ENCODE peak calls at places on chromosomes 4 and X, in six cellular contexts. L is fibroblast of the aortic adventitia, P is NB4, F is B cell, X is lower lobe of right lung, O is AG10803. Y is an unnamed sample.

GRCh38 chr4:37662861-37663390 is 23.2 kb downstream of the RELL1 start:
- DNase-seq in L (peak; percentile 26), P (no peak), F (no peak), X (no peak), O (no peak), Y (no peak)

GRCh38 chrX:24391362-24391761 is 30.9 kb downstream of the SUPT20HL1 start:
- DNase-seq in L (no peak), P (no peak), F (no peak), X (no peak), O (no peak), Y (no peak)

GRCh38 chr4:56086073-56086521 is 137.4 kb downstream of the CEP135 start:
- DNase-seq in L (no peak), P (peak; percentile 69), F (no peak), X (no peak), O (no peak), Y (no peak)

GRCh38 chrX:81202413-81202794 is 502 bp downstream of the SH3BGRL start:
- DNase-seq in L (peak; percentile 27), P (peak; percentile 53), F (no peak), X (no peak), O (no peak), Y (no peak)

GRCh38 chr4:168636506-168637176 is 139.8 kb downstream of the PALLD start:
- DNase-seq in L (peak; percentile 93), P (no peak), F (no peak), X (no peak), O (peak; percentile 84), Y (no peak)

GRCh38 chr4:58139269-58139668 is 1029.1 kb upstream of the IGFBP7 start:
- DNase-seq in L (no peak), P (no peak), F (no peak), X (no peak), O (no peak), Y (no peak)

GRCh38 chrX:49184294-49185061 is 1.7 kb downstream of the PRICKLE3 start:
- DNase-seq in L (peak; percentile 88), P (peak; percentile 86), F (peak; percentile 56), X (peak; percentile 92), O (peak; percentile 81), Y (peak; percentile 56)

GRCh38 chrX:135931644-135932487 is 38.4 kb downstream of the SAGE1 start:
- DNase-seq in L (peak; percentile 39), P (peak; percentile 45), F (peak; percentile 8), X (peak; percentile 44), O (peak; percentile 27), Y (peak; percentile 23)

GRCh38 chrX:31440546-31440945 is 368.7 kb upstream of the FTHL17 start:
- DNase-seq in L (no peak), P (no peak), F (no peak), X (no peak), O (peak; percentile 8), Y (no peak)

GRCh38 chrX:143998261-143998660 is 114.4 kb downstream of the UBE2NL start:
- DNase-seq in L (no peak), P (no peak), F (no peak), X (no peak), O (no peak), Y (no peak)

GRCh38 chrX:15653961-15654360 is 10.6 kb downstream of the CLTRN start:
- DNase-seq in L (no peak), P (no peak), F (no peak), X (no peak), O (no peak), Y (no peak)

GRCh38 chr4:105496899-105497298 is 23.0 kb upstream of the PPA2 start:
- DNase-seq in L (no peak), P (no peak), F (no peak), X (no peak), O (no peak), Y (no peak)

GRCh38 chr4:139887962-139888735 is 222.5 kb downstream of the MGST2 start:
- DNase-seq in L (no peak), P (no peak), F (no peak), X (peak; percentile 56), O (no peak), Y (no peak)

GRCh38 chr4:7195546-7196282 is 3.4 kb downstream of the SORCS2 start:
- DNase-seq in L (peak; percentile 79), P (no peak), F (no peak), X (no peak), O (peak; percentile 53), Y (no peak)

GRCh38 chr4:40211224-40212185 is 14.7 kb downstream of the RHOH start:
- DNase-seq in L (no peak), P (no peak), F (no peak), X (no peak), O (no peak), Y (no peak)

GRCh38 chr4:2258091-2259035 is 3.5 kb downstream of the MXD4 start:
- DNase-seq in L (no peak), P (no peak), F (peak; percentile 9), X (peak; percentile 43), O (no peak), Y (no peak)

GRCh38 chrX:14964500-14964899 is 91.3 kb downstream of the MOSPD2 start:
- DNase-seq in L (peak; percentile 23), P (no peak), F (no peak), X (no peak), O (peak; percentile 67), Y (no peak)

GRCh38 chrX:47936224-47936939 is 67.4 kb downstream of the ZNF182 start:
- DNase-seq in L (no peak), P (no peak), F (peak; percentile 13), X (no peak), O (no peak), Y (no peak)

GRCh38 chr4:186144180-186144579 is 39.7 kb downstream of the FAM149A start:
- DNase-seq in L (peak; percentile 48), P (no peak), F (no peak), X (no peak), O (peak; percentile 25), Y (no peak)

GRCh38 chrX:41734530-41734929 is 10.5 kb downstream of the GPR82 start:
- DNase-seq in L (peak; percentile 27), P (peak; percentile 59), F (peak; percentile 7), X (no peak), O (peak; percentile 8), Y (no peak)

GRCh38 chr4:61406677-61407076 is 206.6 kb downstream of the ADGRL3 start:
- DNase-seq in L (no peak), P (no peak), F (no peak), X (no peak), O (no peak), Y (no peak)

GRCh38 chr4:151931563-151931962 is 170.8 kb upstream of the GATB start:
- DNase-seq in L (no peak), P (no peak), F (no peak), X (no peak), O (no peak), Y (no peak)

GRCh38 chr4:145473203-145473602 is 8.4 kb upstream of the SMAD1 start:
- DNase-seq in L (no peak), P (no peak), F (no peak), X (no peak), O (no peak), Y (no peak)

GRCh38 chr4:8461616-8462015 is 21.0 kb downstream of the TRMT44 start:
- DNase-seq in L (no peak), P (no peak), F (no peak), X (no peak), O (no peak), Y (no peak)

GRCh38 chr4:181728567-181728966 is 514.6 kb upstream of the TENM3 start:
- DNase-seq in L (no peak), P (no peak), F (no peak), X (no peak), O (no peak), Y (no peak)

GRCh38 chr4:8846046-8846720 is 25.5 kb downstream of the HMX1 start:
- DNase-seq in L (no peak), P (no peak), F (peak; percentile 5), X (peak; percentile 31), O (no peak), Y (no peak)

GRCh38 chr4:119489305-119489704 is 139.3 kb downstream of the PDE5A start:
- DNase-seq in L (no peak), P (no peak), F (no peak), X (no peak), O (no peak), Y (no peak)

GRCh38 chr4:119498520-119498919 is 130.1 kb downstream of the PDE5A start:
- DNase-seq in L (peak; percentile 46), P (peak; percentile 13), F (no peak), X (no peak), O (no peak), Y (no peak)

GRCh38 chr4:119490335-119490734 is 138.3 kb downstream of the PDE5A start:
- DNase-seq in L (peak; percentile 35), P (peak; percentile 16), F (no peak), X (no peak), O (peak; percentile 11), Y (no peak)

GRCh38 chr4:119493419-119493818 is 135.2 kb downstream of the PDE5A start:
- DNase-seq in L (peak; percentile 36), P (peak; percentile 14), F (no peak), X (no peak), O (peak; percentile 27), Y (no peak)
- TF ChIP-seq CTCF in L (peak; percentile 7), P (no peak), F (no peak), X (no peak), O (peak; percentile 31), Y (no peak)

GRCh38 chrX:53294024-53294648 is 12.8 kb upstream of the IQSEC2 start:
- DNase-seq in L (peak; percentile 11), P (peak; percentile 40), F (no peak), X (no peak), O (no peak), Y (no peak)
- TF ChIP-seq CTCF in L (peak; percentile 29), P (peak; percentile 22), F (no peak), X (no peak), O (peak; percentile 22), Y (peak; percentile 13)

DNA sequence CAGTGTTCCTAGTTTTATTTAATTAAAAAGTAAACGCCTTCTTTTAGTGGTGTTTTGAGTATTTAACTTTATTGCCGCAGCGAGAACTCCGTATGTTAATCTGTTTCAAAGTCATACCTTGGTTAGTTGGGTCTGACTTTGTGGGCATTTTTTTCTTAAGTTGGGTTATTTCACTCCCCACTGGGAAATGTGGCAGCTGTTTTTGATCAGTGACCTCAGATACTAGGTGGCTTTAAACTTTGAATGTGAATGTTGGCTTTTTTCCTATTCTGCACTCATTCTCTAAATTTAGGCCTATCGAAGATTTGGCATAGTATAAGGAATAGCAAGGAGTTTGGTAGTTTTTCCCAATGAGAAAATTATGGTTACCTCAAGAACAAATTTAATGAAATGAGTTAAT is 85.9 kb downstream of the FIP1L1 start:
- DNase-seq in L (peak; percentile 65), P (no peak), F (no peak), X (no peak), O (peak; percentile 63), Y (no peak)
- TF ChIP-seq CTCF in L (no peak), P (no peak), F (no peak), X (no peak), O (no peak), Y (no peak)

GRCh38 chrX:105706041-105706440 is 116.3 kb upstream of the NRK start:
- DNase-seq in L (peak; percentile 3), P (no peak), F (no peak), X (no peak), O (peak; percentile 0), Y (no peak)

GRCh38 chrX:105700316-105700715 is 122.0 kb upstream of the NRK start:
- DNase-seq in L (no peak), P (no peak), F (no peak), X (no peak), O (no peak), Y (no peak)

GRCh38 chrX:105703876-105704275 is 118.5 kb upstream of the NRK start:
- DNase-seq in L (no peak), P (no peak), F (no peak), X (no peak), O (no peak), Y (no peak)

GRCh38 chrX:105698386-105698785 is 124.0 kb upstream of the NRK start:
- DNase-seq in L (no peak), P (no peak), F (no peak), X (no peak), O (no peak), Y (no peak)

GRCh38 chrX:105701310-105702052 is 120.9 kb upstream of the NRK start:
- DNase-seq in L (peak; percentile 6), P (peak; percentile 0), F (no peak), X (no peak), O (no peak), Y (no peak)
- TF ChIP-seq CTCF in L (peak; percentile 26), P (no peak), F (no peak), X (no peak), O (peak; percentile 1), Y (no peak)

Y was measured in GM13976.